ENCODE peak calls at places on chromosomes 11 and 22, in four cellular contexts. U is IMR-90, E is H9, L is H1. T is an unnamed sample.

GRCh38 chr11:109864834-109865557 is 228.2 kb upstream of the ZC3H12C start:
- DNase-seq in U (peak; percentile 74), E (no peak), L (no peak), T (no peak)

GRCh38 chr11:17865765-17866428 is 131.3 kb downstream of the KCNC1 start:
- DNase-seq in U (peak; percentile 70), E (no peak), L (no peak), T (no peak)

GRCh38 chr11:43948341-43949185 is 6.1 kb downstream of the C11orf96 start:
- DNase-seq in U (no peak), E (no peak), L (no peak), T (no peak)

GRCh38 chr11:89489930-89490329 is 1.2 kb downstream of the NOX4 start:
- DNase-seq in U (peak; percentile 76), E (no peak), L (no peak), T (no peak)

GRCh38 chr11:117875397-117876048 is 935 bp downstream of the FXYD6 start:
- DNase-seq in U (no peak), E (no peak), L (peak; percentile 59), T (peak; percentile 77)

GRCh38 chr11:125514336-125515101 is 18.5 kb upstream of the FEZ1 start:
- DNase-seq in U (peak; percentile 46), E (no peak), L (no peak), T (peak; percentile 65)

GRCh38 chr11:44978961-44979331 is 28.3 kb upstream of the TP53I11 start:
- DNase-seq in U (no peak), E (no peak), L (no peak), T (no peak)

GRCh38 chr11:11243790-11244469 is 109.1 kb downstream of the CSNK2A3 start:
- DNase-seq in U (no peak), E (peak; percentile 72), L (peak; percentile 67), T (peak; percentile 88)

GRCh38 chr11:48002565-48002964 is 22.2 kb downstream of the PTPRJ start:
- DNase-seq in U (no peak), E (no peak), L (no peak), T (no peak)

DNA sequence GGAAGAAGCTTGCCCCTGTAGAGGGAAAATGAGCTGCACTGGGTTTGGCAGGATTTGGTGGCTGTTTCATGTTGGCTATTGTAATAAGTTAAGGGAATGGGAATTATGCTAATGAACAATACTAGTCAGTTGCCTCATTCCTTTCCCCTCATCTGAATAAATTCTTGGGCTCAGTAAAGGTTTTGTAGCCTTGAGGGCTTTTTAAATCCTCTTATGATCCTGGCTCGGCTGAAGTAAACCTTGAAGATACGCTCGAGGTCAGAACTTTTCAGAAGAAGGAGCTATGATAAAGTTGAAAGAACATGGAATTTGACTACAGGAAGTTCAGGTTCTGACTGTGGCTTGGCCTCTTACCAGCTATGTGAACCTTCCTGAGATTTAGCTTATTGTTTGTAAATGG is 448.7 kb downstream of the RAB38 start:
- DNase-seq in U (no peak), E (no peak), L (no peak), T (peak; percentile 50)
- H3K56ac ChIP-seq in U (no peak overlapping the region), E (no peak overlapping the region), L (no peak overlapping the region), T (no peak overlapping the region)

GRCh38 chr11:94150056-94150455 is 21.4 kb downstream of the PANX1 start:
- DNase-seq in U (no peak), E (no peak), L (no peak), T (no peak)
- H3K4me1 ChIP-seq in U (peaks cover 43% of the 10 kb centered on the region), E (peaks cover 18% of the 10 kb centered on the region), L (peaks cover 22% of the 10 kb centered on the region), T (peaks cover 20% of the 10 kb centered on the region)

DNA sequence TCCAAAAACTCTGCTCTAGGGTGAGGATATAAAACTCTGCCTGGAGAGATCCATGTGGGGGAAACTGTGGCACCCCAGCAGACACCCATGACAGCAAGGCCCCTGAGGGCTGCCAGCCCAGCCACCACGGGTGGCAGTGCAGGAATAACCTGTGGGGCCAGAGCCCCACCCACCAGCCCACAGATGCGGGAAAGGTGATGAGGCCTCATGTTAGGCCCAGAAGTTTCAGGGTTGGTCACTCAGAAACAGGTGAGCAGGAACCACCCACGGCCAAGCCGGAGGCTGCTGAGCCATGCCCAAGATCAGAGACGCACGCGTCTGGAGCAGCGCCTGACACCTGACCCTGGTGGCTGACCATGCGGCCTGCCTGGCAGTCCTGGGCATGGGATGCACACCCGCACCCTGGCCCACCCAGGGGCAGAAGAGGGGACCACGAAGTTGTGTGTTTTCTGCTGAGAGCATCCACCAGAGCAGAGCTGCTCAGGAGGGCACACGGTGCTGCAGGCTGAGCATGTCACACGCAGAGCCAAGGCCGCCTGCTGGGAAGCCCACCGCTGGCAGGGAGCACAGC is 41.3 kb downstream of the DUSP8 start:
- DNase-seq in U (no peak), E (no peak), L (no peak), T (no peak)
- H3K79me1 ChIP-seq in U (peaks cover 80% of the 10 kb centered on the region), E (peaks cover 12% of the 10 kb centered on the region), L (peaks cover 28% of the 10 kb centered on the region), T (peaks cover 20% of the 10 kb centered on the region)

GRCh38 chr11:129652828-129653227 is 162.8 kb upstream of the TMEM45B start:
- DNase-seq in U (peak; percentile 79), E (no peak), L (no peak), T (no peak)
- H3K56ac ChIP-seq in U (no peak overlapping the region), E (no peak overlapping the region), L (no peak overlapping the region), T (no peak overlapping the region)

DNA sequence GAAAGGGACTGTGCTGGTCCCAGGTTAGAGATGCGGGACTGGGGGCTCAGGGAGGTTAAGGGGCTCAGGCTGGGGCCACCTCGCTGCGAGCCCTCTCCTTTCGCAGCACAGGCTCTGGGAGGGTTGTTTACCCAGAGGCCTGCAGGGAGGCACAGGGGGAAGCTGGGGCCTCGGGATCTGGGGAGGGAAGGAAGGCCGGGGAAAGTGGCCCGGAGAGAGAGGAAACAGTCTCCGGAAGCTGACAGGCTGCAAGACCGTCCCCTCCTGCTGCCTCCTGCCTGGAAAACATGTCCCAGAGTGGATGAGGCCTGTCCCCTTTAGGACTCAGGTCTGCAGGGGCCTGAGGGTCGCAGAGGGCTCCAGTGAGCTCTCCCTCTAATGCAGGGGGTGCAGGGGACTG is 45.4 kb downstream of the MYO7A start:
- DNase-seq in U (no peak), E (no peak), L (no peak), T (no peak)
- H3K4me1 ChIP-seq in U (no peaks in the 10 kb centered on the region), E (peaks cover 17% of the 10 kb centered on the region), L (peaks cover 60% of the 10 kb centered on the region), T (peaks cover 17% of the 10 kb centered on the region)

DNA sequence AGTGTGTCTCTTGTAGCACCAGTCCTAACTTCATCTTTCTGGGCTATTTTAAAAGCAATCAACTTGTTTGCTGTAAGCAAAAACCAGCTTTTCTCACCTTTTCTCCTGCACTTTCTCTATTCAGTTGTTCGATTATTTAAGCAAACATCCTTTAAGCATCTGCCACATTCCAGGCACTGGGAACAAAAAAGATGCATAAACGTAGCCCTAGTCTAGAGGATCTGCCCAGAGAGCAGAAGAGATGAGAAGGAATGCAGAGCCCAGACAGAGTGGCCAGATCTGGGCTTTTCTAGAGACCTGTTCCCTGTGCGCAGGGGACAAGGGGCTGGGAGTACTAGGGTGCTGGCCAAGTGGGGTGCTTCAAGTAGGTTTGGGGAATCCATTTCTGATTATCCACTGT is 8.4 kb downstream of the APLNR start:
- DNase-seq in U (no peak), E (no peak), L (no peak), T (peak; percentile 64)
- H3K79me1 ChIP-seq in U (no peaks in the 10 kb centered on the region), E (no peaks in the 10 kb centered on the region), L (no peaks in the 10 kb centered on the region), T (no peaks in the 10 kb centered on the region)

GRCh38 chr22:25896592-25896991 is 154.6 kb downstream of the MYO18B start:
- DNase-seq in U (no peak), E (no peak), L (no peak), T (no peak)

GRCh38 chr22:25896098-25896497 is 154.1 kb downstream of the MYO18B start:
- DNase-seq in U (no peak), E (no peak), L (no peak), T (peak; percentile 38)

GRCh38 chr22:25890651-25891050 is 148.7 kb downstream of the MYO18B start:
- DNase-seq in U (no peak), E (no peak), L (no peak), T (no peak)

GRCh38 chr22:25895678-25896077 is 153.7 kb downstream of the MYO18B start:
- DNase-seq in U (no peak), E (no peak), L (no peak), T (no peak)

GRCh38 chr22:25892678-25893077 is 150.7 kb downstream of the MYO18B start:
- DNase-seq in U (no peak), E (no peak), L (no peak), T (no peak)
- H3K56ac ChIP-seq in U (no peak overlapping the region), E (no peak overlapping the region), L (no peak overlapping the region), T (no peak overlapping the region)

GRCh38 chr11:106551744-106552671 is 466.3 kb downstream of the GUCY1A2 start:
- DNase-seq in U (no peak), E (no peak), L (no peak), T (no peak)
- H3K4me1 ChIP-seq in U (no peaks in the 10 kb centered on the region), E (no peaks in the 10 kb centered on the region), L (no peaks in the 10 kb centered on the region), T (no peaks in the 10 kb centered on the region)

GRCh38 chr11:68990995-68991780 is 10.4 kb upstream of the MRGPRD start:
- DNase-seq in U (no peak), E (peak; percentile 14), L (no peak), T (no peak)

GRCh38 chr11:68989936-68990606 is 9.3 kb upstream of the MRGPRD start:
- DNase-seq in U (no peak), E (peak; percentile 11), L (no peak), T (no peak)

GRCh38 chr11:68992743-68993255 is 12.0 kb upstream of the MRGPRD start:
- DNase-seq in U (no peak), E (no peak), L (peak; percentile 37), T (no peak)

GRCh38 chr11:68987211-68987610 is 6.4 kb upstream of the MRGPRD start:
- DNase-seq in U (no peak), E (no peak), L (no peak), T (no peak)

GRCh38 chr11:68988486-68988885 is 7.7 kb upstream of the MRGPRD start:
- DNase-seq in U (no peak), E (no peak), L (no peak), T (no peak)
- H3K79me1 ChIP-seq in U (no peaks in the 10 kb centered on the region), E (no peaks in the 10 kb centered on the region), L (no peaks in the 10 kb centered on the region), T (no peaks in the 10 kb centered on the region)

DNA sequence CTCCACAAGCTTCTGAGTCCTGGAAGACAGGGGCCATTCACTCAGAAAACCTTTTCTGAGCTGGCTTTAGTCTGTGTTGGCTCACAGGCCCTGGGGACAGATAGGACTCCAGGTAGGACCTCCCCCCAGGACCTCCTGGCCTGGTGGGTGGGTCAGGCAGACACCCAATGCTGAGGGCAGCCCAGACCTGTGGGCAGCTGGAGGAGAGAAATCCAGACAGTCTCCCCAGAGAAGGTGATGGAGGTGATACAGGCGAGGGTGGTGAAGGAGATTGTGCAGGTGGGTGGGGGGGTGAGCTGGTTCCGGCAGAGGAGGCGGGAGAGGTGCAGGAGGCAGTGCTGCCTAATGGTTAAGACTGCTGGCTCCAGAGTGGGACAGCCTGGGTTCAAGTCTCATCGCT is 15.6 kb downstream of the LRRC32 start:
- DNase-seq in U (no peak), E (peak; percentile 24), L (no peak), T (no peak)
- H3K56ac ChIP-seq in U (peak overlapping the region; percentile 54), E (no peak overlapping the region), L (no peak overlapping the region), T (peak overlapping the region; percentile 34)

T was measured in mesendoderm.